ENCODE peak calls at places on chromosomes 7 and 10, in four cellular contexts. One of them, this sample, is unnamed.
A peak's percentile ranks its signal among the peaks of the same experiment; 100 is the strongest.

GRCh38 chr10:12165992-12166775 is 29.5 kb downstream of the NUDT5 start:
- DNase-seq in NCI-H1092 treated with DMSO at 0.1 percent for 48 hours: no peak
- DNase-seq in NCI-H345: no peak
- DNase-seq in fibroblast of lung: no peak
- DNase-seq in this sample: no peak

GRCh38 chr10:14093735-14094484 is 236.8 kb downstream of the FRMD4A start:
- DNase-seq in NCI-H1092 treated with DMSO at 0.1 percent for 48 hours: peak; percentile 41
- DNase-seq in fibroblast of lung: peak; percentile 40
- DNase-seq in NCI-H345: peak; percentile 23
- DNase-seq in this sample: peak; percentile 33

GRCh38 chr7:31333301-31333700 is 7.2 kb downstream of the NEUROD6 start:
- DNase-seq in NCI-H1092 treated with DMSO at 0.1 percent for 48 hours: no peak
- DNase-seq in NCI-H345: no peak
- DNase-seq in fibroblast of lung: no peak
- DNase-seq in this sample: no peak

GRCh38 chr7:30036220-30036619 is 8.0 kb downstream of the PLEKHA8 start:
- DNase-seq in NCI-H1092 treated with DMSO at 0.1 percent for 48 hours: no peak
- DNase-seq in fibroblast of lung: no peak
- DNase-seq in NCI-H345: no peak
- DNase-seq in this sample: no peak

GRCh38 chr7:111029574-111030357 is 61.2 kb upstream of the LRRN3 start:
- DNase-seq in NCI-H345: peak; percentile 40
- DNase-seq in NCI-H1092 treated with DMSO at 0.1 percent for 48 hours: peak; percentile 44
- DNase-seq in fibroblast of lung: peak; percentile 64
- DNase-seq in this sample: no peak

GRCh38 chr7:154427527-154427926 is 375.3 kb downstream of the DPP6 start:
- DNase-seq in fibroblast of lung: no peak
- DNase-seq in NCI-H345: no peak
- DNase-seq in NCI-H1092 treated with DMSO at 0.1 percent for 48 hours: no peak
- DNase-seq in this sample: no peak

GRCh38 chr10:121157998-121158397 is 306.8 kb downstream of the WDR11 start:
- DNase-seq in NCI-H345: no peak
- DNase-seq in fibroblast of lung: peak; percentile 65
- DNase-seq in NCI-H1092 treated with DMSO at 0.1 percent for 48 hours: no peak
- DNase-seq in this sample: no peak

GRCh38 chr10:11823122-11823988 is at the start of gene PROSER2:
- DNase-seq in NCI-H1092 treated with DMSO at 0.1 percent for 48 hours: no peak
- DNase-seq in NCI-H345: no peak
- DNase-seq in fibroblast of lung: peak; percentile 69
- DNase-seq in this sample: no peak

GRCh38 chr7:114645451-114645850 is 230.8 kb downstream of the FOXP2 start:
- DNase-seq in NCI-H1092 treated with DMSO at 0.1 percent for 48 hours: peak; percentile 47
- DNase-seq in fibroblast of lung: no peak
- DNase-seq in NCI-H345: peak; percentile 36
- DNase-seq in this sample: no peak

GRCh38 chr7:107898997-107899594 is 8.1 kb downstream of the DLD start:
- DNase-seq in NCI-H1092 treated with DMSO at 0.1 percent for 48 hours: no peak
- DNase-seq in fibroblast of lung: no peak
- DNase-seq in NCI-H345: no peak
- DNase-seq in this sample: no peak

GRCh38 chr7:100127866-100128601 is 1.3 kb downstream of the MBLAC1 start:
- DNase-seq in NCI-H1092 treated with DMSO at 0.1 percent for 48 hours: no peak
- DNase-seq in NCI-H345: no peak
- DNase-seq in fibroblast of lung: no peak
- DNase-seq in this sample: no peak

GRCh38 chr7:30074422-30075030 is 46.3 kb downstream of the PLEKHA8 start:
- DNase-seq in NCI-H345: peak; percentile 28
- DNase-seq in fibroblast of lung: peak; percentile 70
- DNase-seq in NCI-H1092 treated with DMSO at 0.1 percent for 48 hours: peak; percentile 54
- DNase-seq in this sample: peak; percentile 24

GRCh38 chr7:107555893-107556292 is 7.8 kb downstream of the COG5 start:
- DNase-seq in NCI-H345: no peak
- DNase-seq in NCI-H1092 treated with DMSO at 0.1 percent for 48 hours: no peak
- DNase-seq in fibroblast of lung: no peak
- DNase-seq in this sample: no peak

GRCh38 chr7:106166651-106167342 is 54.7 kb upstream of the SYPL1 start:
- DNase-seq in NCI-H1092 treated with DMSO at 0.1 percent for 48 hours: peak; percentile 75
- DNase-seq in NCI-H345: peak; percentile 61
- DNase-seq in fibroblast of lung: peak; percentile 73
- DNase-seq in this sample: peak; percentile 77

GRCh38 chr7:39413866-39414668 is 152.1 kb upstream of the YAE1 start:
- DNase-seq in fibroblast of lung: peak; percentile 63
- DNase-seq in NCI-H345: peak; percentile 54
- DNase-seq in NCI-H1092 treated with DMSO at 0.1 percent for 48 hours: peak; percentile 60
- DNase-seq in this sample: no peak

GRCh38 chr7:150439926-150440325 is 10.5 kb upstream of the GIMAP8 start:
- DNase-seq in NCI-H1092 treated with DMSO at 0.1 percent for 48 hours: no peak
- DNase-seq in NCI-H345: no peak
- DNase-seq in fibroblast of lung: peak; percentile 74
- DNase-seq in this sample: no peak

GRCh38 chr7:111789880-111790279 is 227.6 kb upstream of the IMMP2L start:
- DNase-seq in NCI-H1092 treated with DMSO at 0.1 percent for 48 hours: no peak
- DNase-seq in fibroblast of lung: peak; percentile 16
- DNase-seq in NCI-H345: no peak
- DNase-seq in this sample: no peak

GRCh38 chr7:157612664-157613561 is 276.1 kb downstream of the DNAJB6 start:
- DNase-seq in NCI-H1092 treated with DMSO at 0.1 percent for 48 hours: no peak
- DNase-seq in fibroblast of lung: no peak
- DNase-seq in NCI-H345: no peak
- DNase-seq in this sample: no peak

GRCh38 chr7:133275441-133276105 is 22.7 kb downstream of the EXOC4 start:
- DNase-seq in NCI-H345: no peak
- DNase-seq in fibroblast of lung: peak; percentile 65
- DNase-seq in NCI-H1092 treated with DMSO at 0.1 percent for 48 hours: no peak
- DNase-seq in this sample: peak; percentile 81

GRCh38 chr10:132120734-132121510 is 55.2 kb downstream of the JAKMIP3 start:
- DNase-seq in NCI-H345: no peak
- DNase-seq in fibroblast of lung: no peak
- DNase-seq in NCI-H1092 treated with DMSO at 0.1 percent for 48 hours: no peak
- DNase-seq in this sample: no peak

GRCh38 chr7:121195859-121196588 is 132.8 kb upstream of the WNT16 start:
- DNase-seq in fibroblast of lung: peak; percentile 11
- DNase-seq in NCI-H1092 treated with DMSO at 0.1 percent for 48 hours: no peak
- DNase-seq in NCI-H345: no peak
- DNase-seq in this sample: no peak

GRCh38 chr10:70910486-70911350 is 22.4 kb upstream of the PCBD1 start:
- DNase-seq in NCI-H345: no peak
- DNase-seq in NCI-H1092 treated with DMSO at 0.1 percent for 48 hours: no peak
- DNase-seq in fibroblast of lung: no peak
- DNase-seq in this sample: no peak

GRCh38 chr7:8228766-8229674 is 32.9 kb downstream of the ICA1 start:
- DNase-seq in NCI-H1092 treated with DMSO at 0.1 percent for 48 hours: no peak
- DNase-seq in fibroblast of lung: no peak
- DNase-seq in NCI-H345: no peak
- DNase-seq in this sample: no peak

GRCh38 chr7:94345907-94346306 is 48.8 kb upstream of the COL1A2 start:
- DNase-seq in NCI-H345: no peak
- DNase-seq in NCI-H1092 treated with DMSO at 0.1 percent for 48 hours: no peak
- DNase-seq in fibroblast of lung: no peak
- DNase-seq in this sample: no peak

GRCh38 chr7:30062587-30062986 is 34.4 kb downstream of the PLEKHA8 start:
- DNase-seq in fibroblast of lung: peak; percentile 27
- DNase-seq in NCI-H1092 treated with DMSO at 0.1 percent for 48 hours: peak; percentile 64
- DNase-seq in NCI-H345: peak; percentile 9
- DNase-seq in this sample: peak; percentile 28

GRCh38 chr10:26528715-26529393 is 90.7 kb downstream of the APBB1IP start:
- DNase-seq in NCI-H345: no peak
- DNase-seq in NCI-H1092 treated with DMSO at 0.1 percent for 48 hours: no peak
- DNase-seq in fibroblast of lung: no peak
- DNase-seq in this sample: no peak

GRCh38 chr10:90674927-90675326 is 182.9 kb downstream of the HTR7 start:
- DNase-seq in NCI-H345: no peak
- DNase-seq in fibroblast of lung: peak; percentile 96
- DNase-seq in NCI-H1092 treated with DMSO at 0.1 percent for 48 hours: no peak
- DNase-seq in this sample: peak; percentile 84

GRCh38 chr7:155571581-155572345 is 25.4 kb upstream of the CNPY1 start:
- DNase-seq in NCI-H345: no peak
- DNase-seq in NCI-H1092 treated with DMSO at 0.1 percent for 48 hours: no peak
- DNase-seq in fibroblast of lung: no peak
- DNase-seq in this sample: no peak

GRCh38 chr10:18104223-18104872 is 35.9 kb upstream of the CACNB2 start:
- DNase-seq in NCI-H1092 treated with DMSO at 0.1 percent for 48 hours: no peak
- DNase-seq in fibroblast of lung: peak; percentile 21
- DNase-seq in NCI-H345: no peak
- DNase-seq in this sample: peak; percentile 11

This sample was measured in astrocyte of the cerebellum.